ENCODE peak calls at places on chromosomes 7 and 10, in five cellular contexts. C is NCI-H1105, F is Panc1, N is KG1, Z is gastrocnemius medialis. U is an unnamed sample.

GRCh38 chr10:47318706-47319105 is 3.5 kb upstream of the GDF2 start:
- DNase-seq in C (no peak), F (no peak), N (no peak), Z (no peak), U (no peak)

GRCh38 chr7:135757719-135758411 is 9.3 kb upstream of the FAM180A start:
- DNase-seq in N (no peak), C (no peak), Z (no peak), F (no peak), U (no peak)

GRCh38 chr7:156667110-156667436 is 26.5 kb downstream of the RNF32 start:
- DNase-seq in Z (no peak), C (no peak), N (no peak), F (no peak), U (no peak)

GRCh38 chr7:30556854-30557644 is 37.6 kb upstream of the GARS1 start:
- DNase-seq in N (no peak), C (peak; percentile 23), Z (no peak), F (no peak), U (no peak)

GRCh38 chr7:151299940-151300665 is 41.5 kb upstream of the NUB1 start:
- DNase-seq in Z (no peak), F (no peak), N (no peak), C (no peak), U (no peak)

GRCh38 chr10:32377458-32378370 is 30.8 kb upstream of the EPC1 start:
- DNase-seq in F (no peak), Z (peak; percentile 4), C (no peak), N (peak; percentile 74), U (no peak)

GRCh38 chr10:123024540-123024939 is 15.7 kb downstream of the ACADSB start:
- DNase-seq in Z (no peak), N (no peak), F (no peak), C (no peak), U (no peak)

GRCh38 chr10:6018422-6018821 is 41.1 kb upstream of the IL15RA start:
- DNase-seq in C (no peak), N (no peak), Z (no peak), F (no peak), U (no peak)

GRCh38 chr10:48606530-48607355 is 1.9 kb upstream of the ARHGAP22 start:
- DNase-seq in F (peak; percentile 64), C (no peak), Z (peak; percentile 55), N (no peak), U (peak; percentile 91)

GRCh38 chr10:4635394-4635793 is 190.6 kb upstream of the AKR1E2 start:
- DNase-seq in N (no peak), Z (no peak), C (no peak), F (no peak), U (no peak)

U was measured in kidney epithelial cell.